ENCODE peak calls at places on chromosomes 6 and 20, in eight cellular contexts. One of them, this sample, is unnamed.

GRCh38 chr20:19913927-19914614 is 103.1 kb upstream of the NAA20 start:
- DNase-seq in iPS DF 19.7: no peak
- DNase-seq in H7: no peak
- DNase-seq in stimulated activated CD8-positive, alpha-beta memory T cell treated with anti-CD3 and anti-CD28 coated beads, Interleukin-7, amount 100 ng/mL, for 1 hour: no peak
- DNase-seq in neural crest cell: no peak
- DNase-seq in ovary: no peak
- DNase-seq in NCI-H748 treated with DMSO at 0.1 percent for 48 hours: no peak
- DNase-seq in activated T-helper 2 cell treated with anti-CD3 and anti-CD28 coated beads, Interferon-gamma antibody, Interleukin-2, Interleukin-4, amounts not matched to agents 10 μg/mL and 5 μg/mL and 100 μg/mL, durations not matched to agents 14 hours and 24 hours and 36 hours: no peak
- DNase-seq in this sample: no peak

GRCh38 chr6:90940812-90941481 is 354.1 kb upstream of the MAP3K7 start:
- DNase-seq in iPS DF 19.7: peak; percentile 9
- DNase-seq in H7: peak; percentile 22
- DNase-seq in stimulated activated CD8-positive, alpha-beta memory T cell treated with anti-CD3 and anti-CD28 coated beads, Interleukin-7, amount 100 ng/mL, for 1 hour: no peak
- DNase-seq in neural crest cell: no peak
- DNase-seq in ovary: no peak
- DNase-seq in NCI-H748 treated with DMSO at 0.1 percent for 48 hours: peak; percentile 80
- DNase-seq in activated T-helper 2 cell treated with anti-CD3 and anti-CD28 coated beads, Interferon-gamma antibody, Interleukin-2, Interleukin-4, amounts not matched to agents 10 μg/mL and 5 μg/mL and 100 μg/mL, durations not matched to agents 14 hours and 24 hours and 36 hours: no peak
- DNase-seq in this sample: peak; percentile 61

GRCh38 chr6:110587328-110587727 is 110.9 kb upstream of the SLC22A16 start:
- DNase-seq in iPS DF 19.7: no peak
- DNase-seq in H7: no peak
- DNase-seq in stimulated activated CD8-positive, alpha-beta memory T cell treated with anti-CD3 and anti-CD28 coated beads, Interleukin-7, amount 100 ng/mL, for 1 hour: no peak
- DNase-seq in neural crest cell: no peak
- DNase-seq in ovary: no peak
- DNase-seq in NCI-H748 treated with DMSO at 0.1 percent for 48 hours: no peak
- DNase-seq in activated T-helper 2 cell treated with anti-CD3 and anti-CD28 coated beads, Interferon-gamma antibody, Interleukin-2, Interleukin-4, amounts not matched to agents 10 μg/mL and 5 μg/mL and 100 μg/mL, durations not matched to agents 14 hours and 24 hours and 36 hours: no peak
- DNase-seq in this sample: no peak

GRCh38 chr6:72048080-72048479 is 161.7 kb downstream of the RIMS1 start:
- DNase-seq in iPS DF 19.7: no peak
- DNase-seq in H7: no peak
- DNase-seq in stimulated activated CD8-positive, alpha-beta memory T cell treated with anti-CD3 and anti-CD28 coated beads, Interleukin-7, amount 100 ng/mL, for 1 hour: no peak
- DNase-seq in neural crest cell: no peak
- DNase-seq in ovary: no peak
- DNase-seq in NCI-H748 treated with DMSO at 0.1 percent for 48 hours: no peak
- DNase-seq in activated T-helper 2 cell treated with anti-CD3 and anti-CD28 coated beads, Interferon-gamma antibody, Interleukin-2, Interleukin-4, amounts not matched to agents 10 μg/mL and 5 μg/mL and 100 μg/mL, durations not matched to agents 14 hours and 24 hours and 36 hours: no peak
- DNase-seq in this sample: no peak

GRCh38 chr6:111710911-111711310 is 105.2 kb upstream of the TRAF3IP2 start:
- DNase-seq in iPS DF 19.7: no peak
- DNase-seq in H7: no peak
- DNase-seq in stimulated activated CD8-positive, alpha-beta memory T cell treated with anti-CD3 and anti-CD28 coated beads, Interleukin-7, amount 100 ng/mL, for 1 hour: no peak
- DNase-seq in neural crest cell: no peak
- DNase-seq in ovary: no peak
- DNase-seq in NCI-H748 treated with DMSO at 0.1 percent for 48 hours: no peak
- DNase-seq in activated T-helper 2 cell treated with anti-CD3 and anti-CD28 coated beads, Interferon-gamma antibody, Interleukin-2, Interleukin-4, amounts not matched to agents 10 μg/mL and 5 μg/mL and 100 μg/mL, durations not matched to agents 14 hours and 24 hours and 36 hours: no peak
- DNase-seq in this sample: no peak

GRCh38 chr6:4856779-4857178 is 80.6 kb downstream of the CDYL start:
- DNase-seq in iPS DF 19.7: no peak
- DNase-seq in H7: no peak
- DNase-seq in stimulated activated CD8-positive, alpha-beta memory T cell treated with anti-CD3 and anti-CD28 coated beads, Interleukin-7, amount 100 ng/mL, for 1 hour: no peak
- DNase-seq in neural crest cell: no peak
- DNase-seq in ovary: no peak
- DNase-seq in NCI-H748 treated with DMSO at 0.1 percent for 48 hours: no peak
- DNase-seq in activated T-helper 2 cell treated with anti-CD3 and anti-CD28 coated beads, Interferon-gamma antibody, Interleukin-2, Interleukin-4, amounts not matched to agents 10 μg/mL and 5 μg/mL and 100 μg/mL, durations not matched to agents 14 hours and 24 hours and 36 hours: no peak
- DNase-seq in this sample: no peak

GRCh38 chr20:10369723-10370090 is 64.3 kb downstream of the MKKS start:
- DNase-seq in iPS DF 19.7: no peak
- DNase-seq in H7: no peak
- DNase-seq in stimulated activated CD8-positive, alpha-beta memory T cell treated with anti-CD3 and anti-CD28 coated beads, Interleukin-7, amount 100 ng/mL, for 1 hour: no peak
- DNase-seq in neural crest cell: no peak
- DNase-seq in ovary: no peak
- DNase-seq in NCI-H748 treated with DMSO at 0.1 percent for 48 hours: no peak
- DNase-seq in activated T-helper 2 cell treated with anti-CD3 and anti-CD28 coated beads, Interferon-gamma antibody, Interleukin-2, Interleukin-4, amounts not matched to agents 10 μg/mL and 5 μg/mL and 100 μg/mL, durations not matched to agents 14 hours and 24 hours and 36 hours: no peak
- DNase-seq in this sample: no peak

GRCh38 chr6:34934516-34934915 is 45.5 kb downstream of the ANKS1A start:
- DNase-seq in iPS DF 19.7: no peak
- DNase-seq in H7: no peak
- DNase-seq in stimulated activated CD8-positive, alpha-beta memory T cell treated with anti-CD3 and anti-CD28 coated beads, Interleukin-7, amount 100 ng/mL, for 1 hour: no peak
- DNase-seq in neural crest cell: no peak
- DNase-seq in ovary: peak; percentile 96
- DNase-seq in NCI-H748 treated with DMSO at 0.1 percent for 48 hours: no peak
- DNase-seq in activated T-helper 2 cell treated with anti-CD3 and anti-CD28 coated beads, Interferon-gamma antibody, Interleukin-2, Interleukin-4, amounts not matched to agents 10 μg/mL and 5 μg/mL and 100 μg/mL, durations not matched to agents 14 hours and 24 hours and 36 hours: no peak
- DNase-seq in this sample: no peak

GRCh38 chr6:159044899-159045727 is at the start of gene TAGAP:
- DNase-seq in iPS DF 19.7: no peak
- DNase-seq in H7: no peak
- DNase-seq in stimulated activated CD8-positive, alpha-beta memory T cell treated with anti-CD3 and anti-CD28 coated beads, Interleukin-7, amount 100 ng/mL, for 1 hour: peak; percentile 72
- DNase-seq in neural crest cell: no peak
- DNase-seq in ovary: peak; percentile 58
- DNase-seq in NCI-H748 treated with DMSO at 0.1 percent for 48 hours: no peak
- DNase-seq in activated T-helper 2 cell treated with anti-CD3 and anti-CD28 coated beads, Interferon-gamma antibody, Interleukin-2, Interleukin-4, amounts not matched to agents 10 μg/mL and 5 μg/mL and 100 μg/mL, durations not matched to agents 14 hours and 24 hours and 36 hours: peak; percentile 87
- DNase-seq in this sample: no peak

GRCh38 chr20:60785817-60786216 is 466.2 kb upstream of the CDH4 start:
- DNase-seq in iPS DF 19.7: no peak
- DNase-seq in H7: no peak
- DNase-seq in stimulated activated CD8-positive, alpha-beta memory T cell treated with anti-CD3 and anti-CD28 coated beads, Interleukin-7, amount 100 ng/mL, for 1 hour: no peak
- DNase-seq in neural crest cell: no peak
- DNase-seq in ovary: no peak
- DNase-seq in NCI-H748 treated with DMSO at 0.1 percent for 48 hours: no peak
- DNase-seq in activated T-helper 2 cell treated with anti-CD3 and anti-CD28 coated beads, Interferon-gamma antibody, Interleukin-2, Interleukin-4, amounts not matched to agents 10 μg/mL and 5 μg/mL and 100 μg/mL, durations not matched to agents 14 hours and 24 hours and 36 hours: no peak
- DNase-seq in this sample: no peak

GRCh38 chr6:70758883-70759282 is 91.2 kb downstream of the SMAP1 start:
- DNase-seq in iPS DF 19.7: no peak
- DNase-seq in H7: no peak
- DNase-seq in stimulated activated CD8-positive, alpha-beta memory T cell treated with anti-CD3 and anti-CD28 coated beads, Interleukin-7, amount 100 ng/mL, for 1 hour: no peak
- DNase-seq in neural crest cell: no peak
- DNase-seq in ovary: no peak
- DNase-seq in NCI-H748 treated with DMSO at 0.1 percent for 48 hours: no peak
- DNase-seq in activated T-helper 2 cell treated with anti-CD3 and anti-CD28 coated beads, Interferon-gamma antibody, Interleukin-2, Interleukin-4, amounts not matched to agents 10 μg/mL and 5 μg/mL and 100 μg/mL, durations not matched to agents 14 hours and 24 hours and 36 hours: no peak
- DNase-seq in this sample: peak; percentile 13

GRCh38 chr20:63126876-63127699 is 88.8 kb downstream of the YTHDF1 start:
- DNase-seq in iPS DF 19.7: no peak
- DNase-seq in H7: peak; percentile 42
- DNase-seq in stimulated activated CD8-positive, alpha-beta memory T cell treated with anti-CD3 and anti-CD28 coated beads, Interleukin-7, amount 100 ng/mL, for 1 hour: no peak
- DNase-seq in neural crest cell: no peak
- DNase-seq in ovary: no peak
- DNase-seq in NCI-H748 treated with DMSO at 0.1 percent for 48 hours: no peak
- DNase-seq in activated T-helper 2 cell treated with anti-CD3 and anti-CD28 coated beads, Interferon-gamma antibody, Interleukin-2, Interleukin-4, amounts not matched to agents 10 μg/mL and 5 μg/mL and 100 μg/mL, durations not matched to agents 14 hours and 24 hours and 36 hours: no peak
- DNase-seq in this sample: peak; percentile 3

GRCh38 chr20:3687655-3688054 is 5.8 kb upstream of the ADAM33 start:
- DNase-seq in iPS DF 19.7: no peak
- DNase-seq in H7: peak; percentile 80
- DNase-seq in stimulated activated CD8-positive, alpha-beta memory T cell treated with anti-CD3 and anti-CD28 coated beads, Interleukin-7, amount 100 ng/mL, for 1 hour: no peak
- DNase-seq in neural crest cell: no peak
- DNase-seq in ovary: no peak
- DNase-seq in NCI-H748 treated with DMSO at 0.1 percent for 48 hours: no peak
- DNase-seq in activated T-helper 2 cell treated with anti-CD3 and anti-CD28 coated beads, Interferon-gamma antibody, Interleukin-2, Interleukin-4, amounts not matched to agents 10 μg/mL and 5 μg/mL and 100 μg/mL, durations not matched to agents 14 hours and 24 hours and 36 hours: no peak
- DNase-seq in this sample: peak; percentile 51

GRCh38 chr6:95240514-95240913 is 336.8 kb upstream of the MANEA start:
- DNase-seq in iPS DF 19.7: no peak
- DNase-seq in H7: no peak
- DNase-seq in stimulated activated CD8-positive, alpha-beta memory T cell treated with anti-CD3 and anti-CD28 coated beads, Interleukin-7, amount 100 ng/mL, for 1 hour: no peak
- DNase-seq in neural crest cell: no peak
- DNase-seq in ovary: no peak
- DNase-seq in NCI-H748 treated with DMSO at 0.1 percent for 48 hours: no peak
- DNase-seq in activated T-helper 2 cell treated with anti-CD3 and anti-CD28 coated beads, Interferon-gamma antibody, Interleukin-2, Interleukin-4, amounts not matched to agents 10 μg/mL and 5 μg/mL and 100 μg/mL, durations not matched to agents 14 hours and 24 hours and 36 hours: no peak
- DNase-seq in this sample: no peak

GRCh38 chr6:89500486-89501020 is 67.6 kb downstream of the ANKRD6 start:
- DNase-seq in iPS DF 19.7: no peak
- DNase-seq in H7: no peak
- DNase-seq in stimulated activated CD8-positive, alpha-beta memory T cell treated with anti-CD3 and anti-CD28 coated beads, Interleukin-7, amount 100 ng/mL, for 1 hour: no peak
- DNase-seq in neural crest cell: no peak
- DNase-seq in ovary: no peak
- DNase-seq in NCI-H748 treated with DMSO at 0.1 percent for 48 hours: peak; percentile 96
- DNase-seq in activated T-helper 2 cell treated with anti-CD3 and anti-CD28 coated beads, Interferon-gamma antibody, Interleukin-2, Interleukin-4, amounts not matched to agents 10 μg/mL and 5 μg/mL and 100 μg/mL, durations not matched to agents 14 hours and 24 hours and 36 hours: no peak
- DNase-seq in this sample: peak; percentile 34

GRCh38 chr20:57657537-57658446 is 37.6 kb upstream of the ZBP1 start:
- DNase-seq in iPS DF 19.7: no peak
- DNase-seq in H7: peak; percentile 47
- DNase-seq in stimulated activated CD8-positive, alpha-beta memory T cell treated with anti-CD3 and anti-CD28 coated beads, Interleukin-7, amount 100 ng/mL, for 1 hour: peak; percentile 12
- DNase-seq in neural crest cell: no peak
- DNase-seq in ovary: no peak
- DNase-seq in NCI-H748 treated with DMSO at 0.1 percent for 48 hours: no peak
- DNase-seq in activated T-helper 2 cell treated with anti-CD3 and anti-CD28 coated beads, Interferon-gamma antibody, Interleukin-2, Interleukin-4, amounts not matched to agents 10 μg/mL and 5 μg/mL and 100 μg/mL, durations not matched to agents 14 hours and 24 hours and 36 hours: no peak
- DNase-seq in this sample: peak; percentile 5

GRCh38 chr20:62553136-62553837 is 77.5 kb upstream of the GATA5 start:
- DNase-seq in iPS DF 19.7: no peak
- DNase-seq in H7: peak; percentile 66
- DNase-seq in stimulated activated CD8-positive, alpha-beta memory T cell treated with anti-CD3 and anti-CD28 coated beads, Interleukin-7, amount 100 ng/mL, for 1 hour: no peak
- DNase-seq in neural crest cell: no peak
- DNase-seq in ovary: no peak
- DNase-seq in NCI-H748 treated with DMSO at 0.1 percent for 48 hours: no peak
- DNase-seq in activated T-helper 2 cell treated with anti-CD3 and anti-CD28 coated beads, Interferon-gamma antibody, Interleukin-2, Interleukin-4, amounts not matched to agents 10 μg/mL and 5 μg/mL and 100 μg/mL, durations not matched to agents 14 hours and 24 hours and 36 hours: no peak
- DNase-seq in this sample: no peak

GRCh38 chr6:142763205-142763604 is 181.8 kb downstream of the HIVEP2 start:
- DNase-seq in iPS DF 19.7: no peak
- DNase-seq in H7: no peak
- DNase-seq in stimulated activated CD8-positive, alpha-beta memory T cell treated with anti-CD3 and anti-CD28 coated beads, Interleukin-7, amount 100 ng/mL, for 1 hour: no peak
- DNase-seq in neural crest cell: no peak
- DNase-seq in ovary: no peak
- DNase-seq in NCI-H748 treated with DMSO at 0.1 percent for 48 hours: no peak
- DNase-seq in activated T-helper 2 cell treated with anti-CD3 and anti-CD28 coated beads, Interferon-gamma antibody, Interleukin-2, Interleukin-4, amounts not matched to agents 10 μg/mL and 5 μg/mL and 100 μg/mL, durations not matched to agents 14 hours and 24 hours and 36 hours: no peak
- DNase-seq in this sample: no peak

GRCh38 chr20:3995067-3995748 is 20.1 kb downstream of the RNF24 start:
- DNase-seq in iPS DF 19.7: no peak
- DNase-seq in H7: peak; percentile 16
- DNase-seq in stimulated activated CD8-positive, alpha-beta memory T cell treated with anti-CD3 and anti-CD28 coated beads, Interleukin-7, amount 100 ng/mL, for 1 hour: no peak
- DNase-seq in neural crest cell: no peak
- DNase-seq in ovary: no peak
- DNase-seq in NCI-H748 treated with DMSO at 0.1 percent for 48 hours: no peak
- DNase-seq in activated T-helper 2 cell treated with anti-CD3 and anti-CD28 coated beads, Interferon-gamma antibody, Interleukin-2, Interleukin-4, amounts not matched to agents 10 μg/mL and 5 μg/mL and 100 μg/mL, durations not matched to agents 14 hours and 24 hours and 36 hours: no peak
- DNase-seq in this sample: peak; percentile 49

GRCh38 chr6:74742793-74743508 is 462.9 kb downstream of the COL12A1 start:
- DNase-seq in iPS DF 19.7: no peak
- DNase-seq in H7: no peak
- DNase-seq in stimulated activated CD8-positive, alpha-beta memory T cell treated with anti-CD3 and anti-CD28 coated beads, Interleukin-7, amount 100 ng/mL, for 1 hour: no peak
- DNase-seq in neural crest cell: no peak
- DNase-seq in ovary: no peak
- DNase-seq in NCI-H748 treated with DMSO at 0.1 percent for 48 hours: no peak
- DNase-seq in activated T-helper 2 cell treated with anti-CD3 and anti-CD28 coated beads, Interferon-gamma antibody, Interleukin-2, Interleukin-4, amounts not matched to agents 10 μg/mL and 5 μg/mL and 100 μg/mL, durations not matched to agents 14 hours and 24 hours and 36 hours: no peak
- DNase-seq in this sample: no peak

GRCh38 chr20:23669866-23670265 is 19.0 kb downstream of the CST4 start:
- DNase-seq in iPS DF 19.7: no peak
- DNase-seq in H7: no peak
- DNase-seq in stimulated activated CD8-positive, alpha-beta memory T cell treated with anti-CD3 and anti-CD28 coated beads, Interleukin-7, amount 100 ng/mL, for 1 hour: no peak
- DNase-seq in neural crest cell: no peak
- DNase-seq in ovary: no peak
- DNase-seq in NCI-H748 treated with DMSO at 0.1 percent for 48 hours: no peak
- DNase-seq in activated T-helper 2 cell treated with anti-CD3 and anti-CD28 coated beads, Interferon-gamma antibody, Interleukin-2, Interleukin-4, amounts not matched to agents 10 μg/mL and 5 μg/mL and 100 μg/mL, durations not matched to agents 14 hours and 24 hours and 36 hours: no peak
- DNase-seq in this sample: no peak

GRCh38 chr20:17014217-17014616 is 212.6 kb upstream of the PCSK2 start:
- DNase-seq in iPS DF 19.7: no peak
- DNase-seq in H7: no peak
- DNase-seq in stimulated activated CD8-positive, alpha-beta memory T cell treated with anti-CD3 and anti-CD28 coated beads, Interleukin-7, amount 100 ng/mL, for 1 hour: no peak
- DNase-seq in neural crest cell: no peak
- DNase-seq in ovary: no peak
- DNase-seq in NCI-H748 treated with DMSO at 0.1 percent for 48 hours: peak; percentile 81
- DNase-seq in activated T-helper 2 cell treated with anti-CD3 and anti-CD28 coated beads, Interferon-gamma antibody, Interleukin-2, Interleukin-4, amounts not matched to agents 10 μg/mL and 5 μg/mL and 100 μg/mL, durations not matched to agents 14 hours and 24 hours and 36 hours: no peak
- DNase-seq in this sample: no peak

GRCh38 chr6:71588490-71588889 is 297.9 kb upstream of the RIMS1 start:
- DNase-seq in iPS DF 19.7: no peak
- DNase-seq in H7: peak; percentile 34
- DNase-seq in stimulated activated CD8-positive, alpha-beta memory T cell treated with anti-CD3 and anti-CD28 coated beads, Interleukin-7, amount 100 ng/mL, for 1 hour: no peak
- DNase-seq in neural crest cell: no peak
- DNase-seq in ovary: no peak
- DNase-seq in NCI-H748 treated with DMSO at 0.1 percent for 48 hours: no peak
- DNase-seq in activated T-helper 2 cell treated with anti-CD3 and anti-CD28 coated beads, Interferon-gamma antibody, Interleukin-2, Interleukin-4, amounts not matched to agents 10 μg/mL and 5 μg/mL and 100 μg/mL, durations not matched to agents 14 hours and 24 hours and 36 hours: no peak
- DNase-seq in this sample: no peak

GRCh38 chr6:34359438-34360158 is 32.9 kb downstream of the NUDT3 start:
- DNase-seq in iPS DF 19.7: no peak
- DNase-seq in H7: no peak
- DNase-seq in stimulated activated CD8-positive, alpha-beta memory T cell treated with anti-CD3 and anti-CD28 coated beads, Interleukin-7, amount 100 ng/mL, for 1 hour: no peak
- DNase-seq in neural crest cell: no peak
- DNase-seq in ovary: no peak
- DNase-seq in NCI-H748 treated with DMSO at 0.1 percent for 48 hours: no peak
- DNase-seq in activated T-helper 2 cell treated with anti-CD3 and anti-CD28 coated beads, Interferon-gamma antibody, Interleukin-2, Interleukin-4, amounts not matched to agents 10 μg/mL and 5 μg/mL and 100 μg/mL, durations not matched to agents 14 hours and 24 hours and 36 hours: no peak
- DNase-seq in this sample: no peak

GRCh38 chr6:21935561-21936028 is 342.0 kb downstream of the SOX4 start:
- DNase-seq in iPS DF 19.7: peak; percentile 75
- DNase-seq in H7: peak; percentile 55
- DNase-seq in stimulated activated CD8-positive, alpha-beta memory T cell treated with anti-CD3 and anti-CD28 coated beads, Interleukin-7, amount 100 ng/mL, for 1 hour: no peak
- DNase-seq in neural crest cell: no peak
- DNase-seq in ovary: no peak
- DNase-seq in NCI-H748 treated with DMSO at 0.1 percent for 48 hours: no peak
- DNase-seq in activated T-helper 2 cell treated with anti-CD3 and anti-CD28 coated beads, Interferon-gamma antibody, Interleukin-2, Interleukin-4, amounts not matched to agents 10 μg/mL and 5 μg/mL and 100 μg/mL, durations not matched to agents 14 hours and 24 hours and 36 hours: no peak
- DNase-seq in this sample: peak; percentile 73

GRCh38 chr20:59221881-59222238 is 58.2 kb downstream of the ZNF831 start:
- DNase-seq in iPS DF 19.7: no peak
- DNase-seq in H7: no peak
- DNase-seq in stimulated activated CD8-positive, alpha-beta memory T cell treated with anti-CD3 and anti-CD28 coated beads, Interleukin-7, amount 100 ng/mL, for 1 hour: no peak
- DNase-seq in neural crest cell: no peak
- DNase-seq in ovary: no peak
- DNase-seq in NCI-H748 treated with DMSO at 0.1 percent for 48 hours: no peak
- DNase-seq in activated T-helper 2 cell treated with anti-CD3 and anti-CD28 coated beads, Interferon-gamma antibody, Interleukin-2, Interleukin-4, amounts not matched to agents 10 μg/mL and 5 μg/mL and 100 μg/mL, durations not matched to agents 14 hours and 24 hours and 36 hours: no peak
- DNase-seq in this sample: no peak

GRCh38 chr6:30749554-30750378 is 5.4 kb upstream of the IER3 start:
- DNase-seq in iPS DF 19.7: no peak
- DNase-seq in H7: no peak
- DNase-seq in stimulated activated CD8-positive, alpha-beta memory T cell treated with anti-CD3 and anti-CD28 coated beads, Interleukin-7, amount 100 ng/mL, for 1 hour: no peak
- DNase-seq in neural crest cell: no peak
- DNase-seq in ovary: no peak
- DNase-seq in NCI-H748 treated with DMSO at 0.1 percent for 48 hours: no peak
- DNase-seq in activated T-helper 2 cell treated with anti-CD3 and anti-CD28 coated beads, Interferon-gamma antibody, Interleukin-2, Interleukin-4, amounts not matched to agents 10 μg/mL and 5 μg/mL and 100 μg/mL, durations not matched to agents 14 hours and 24 hours and 36 hours: no peak
- DNase-seq in this sample: no peak

GRCh38 chr6:134714679-134715078 is 235.2 kb downstream of the ALDH8A1 start:
- DNase-seq in iPS DF 19.7: no peak
- DNase-seq in H7: no peak
- DNase-seq in stimulated activated CD8-positive, alpha-beta memory T cell treated with anti-CD3 and anti-CD28 coated beads, Interleukin-7, amount 100 ng/mL, for 1 hour: no peak
- DNase-seq in neural crest cell: no peak
- DNase-seq in ovary: no peak
- DNase-seq in NCI-H748 treated with DMSO at 0.1 percent for 48 hours: no peak
- DNase-seq in activated T-helper 2 cell treated with anti-CD3 and anti-CD28 coated beads, Interferon-gamma antibody, Interleukin-2, Interleukin-4, amounts not matched to agents 10 μg/mL and 5 μg/mL and 100 μg/mL, durations not matched to agents 14 hours and 24 hours and 36 hours: no peak
- DNase-seq in this sample: no peak

GRCh38 chr20:17936791-17937687 is 31.6 kb downstream of the SNX5 start:
- DNase-seq in iPS DF 19.7: no peak
- DNase-seq in H7: peak; percentile 46
- DNase-seq in stimulated activated CD8-positive, alpha-beta memory T cell treated with anti-CD3 and anti-CD28 coated beads, Interleukin-7, amount 100 ng/mL, for 1 hour: no peak
- DNase-seq in neural crest cell: no peak
- DNase-seq in ovary: peak; percentile 63
- DNase-seq in NCI-H748 treated with DMSO at 0.1 percent for 48 hours: no peak
- DNase-seq in activated T-helper 2 cell treated with anti-CD3 and anti-CD28 coated beads, Interferon-gamma antibody, Interleukin-2, Interleukin-4, amounts not matched to agents 10 μg/mL and 5 μg/mL and 100 μg/mL, durations not matched to agents 14 hours and 24 hours and 36 hours: no peak
- DNase-seq in this sample: no peak

GRCh38 chr6:159134701-159135364 is 34.4 kb upstream of the FNDC1 start:
- DNase-seq in iPS DF 19.7: peak; percentile 57
- DNase-seq in H7: peak; percentile 84
- DNase-seq in stimulated activated CD8-positive, alpha-beta memory T cell treated with anti-CD3 and anti-CD28 coated beads, Interleukin-7, amount 100 ng/mL, for 1 hour: peak; percentile 60
- DNase-seq in neural crest cell: peak; percentile 67
- DNase-seq in ovary: peak; percentile 39
- DNase-seq in NCI-H748 treated with DMSO at 0.1 percent for 48 hours: peak; percentile 45
- DNase-seq in activated T-helper 2 cell treated with anti-CD3 and anti-CD28 coated beads, Interferon-gamma antibody, Interleukin-2, Interleukin-4, amounts not matched to agents 10 μg/mL and 5 μg/mL and 100 μg/mL, durations not matched to agents 14 hours and 24 hours and 36 hours: peak; percentile 64
- DNase-seq in this sample: peak; percentile 60

GRCh38 chr6:43713611-43714310 is 26.2 kb upstream of the MRPS18A start:
- DNase-seq in iPS DF 19.7: no peak
- DNase-seq in H7: peak; percentile 29
- DNase-seq in stimulated activated CD8-positive, alpha-beta memory T cell treated with anti-CD3 and anti-CD28 coated beads, Interleukin-7, amount 100 ng/mL, for 1 hour: no peak
- DNase-seq in neural crest cell: no peak
- DNase-seq in ovary: no peak
- DNase-seq in NCI-H748 treated with DMSO at 0.1 percent for 48 hours: no peak
- DNase-seq in activated T-helper 2 cell treated with anti-CD3 and anti-CD28 coated beads, Interferon-gamma antibody, Interleukin-2, Interleukin-4, amounts not matched to agents 10 μg/mL and 5 μg/mL and 100 μg/mL, durations not matched to agents 14 hours and 24 hours and 36 hours: no peak
- DNase-seq in this sample: no peak

GRCh38 chr20:44911264-44911921 is 1.5 kb downstream of the PABPC1L start:
- DNase-seq in iPS DF 19.7: no peak
- DNase-seq in H7: peak; percentile 92
- DNase-seq in stimulated activated CD8-positive, alpha-beta memory T cell treated with anti-CD3 and anti-CD28 coated beads, Interleukin-7, amount 100 ng/mL, for 1 hour: peak; percentile 10
- DNase-seq in neural crest cell: peak; percentile 70
- DNase-seq in ovary: peak; percentile 28
- DNase-seq in NCI-H748 treated with DMSO at 0.1 percent for 48 hours: no peak
- DNase-seq in activated T-helper 2 cell treated with anti-CD3 and anti-CD28 coated beads, Interferon-gamma antibody, Interleukin-2, Interleukin-4, amounts not matched to agents 10 μg/mL and 5 μg/mL and 100 μg/mL, durations not matched to agents 14 hours and 24 hours and 36 hours: peak; percentile 41
- DNase-seq in this sample: peak; percentile 90

GRCh38 chr6:33314515-33314942 is 651 bp upstream of the TAPBP start:
- DNase-seq in iPS DF 19.7: no peak
- DNase-seq in H7: peak; percentile 79
- DNase-seq in stimulated activated CD8-positive, alpha-beta memory T cell treated with anti-CD3 and anti-CD28 coated beads, Interleukin-7, amount 100 ng/mL, for 1 hour: peak; percentile 36
- DNase-seq in neural crest cell: no peak
- DNase-seq in ovary: peak; percentile 85
- DNase-seq in NCI-H748 treated with DMSO at 0.1 percent for 48 hours: peak; percentile 89
- DNase-seq in activated T-helper 2 cell treated with anti-CD3 and anti-CD28 coated beads, Interferon-gamma antibody, Interleukin-2, Interleukin-4, amounts not matched to agents 10 μg/mL and 5 μg/mL and 100 μg/mL, durations not matched to agents 14 hours and 24 hours and 36 hours: peak; percentile 70
- DNase-seq in this sample: peak; percentile 43

GRCh38 chr6:156348376-156348775 is 428.8 kb upstream of the ARID1B start:
- DNase-seq in iPS DF 19.7: no peak
- DNase-seq in H7: no peak
- DNase-seq in stimulated activated CD8-positive, alpha-beta memory T cell treated with anti-CD3 and anti-CD28 coated beads, Interleukin-7, amount 100 ng/mL, for 1 hour: no peak
- DNase-seq in neural crest cell: no peak
- DNase-seq in ovary: no peak
- DNase-seq in NCI-H748 treated with DMSO at 0.1 percent for 48 hours: no peak
- DNase-seq in activated T-helper 2 cell treated with anti-CD3 and anti-CD28 coated beads, Interferon-gamma antibody, Interleukin-2, Interleukin-4, amounts not matched to agents 10 μg/mL and 5 μg/mL and 100 μg/mL, durations not matched to agents 14 hours and 24 hours and 36 hours: no peak
- DNase-seq in this sample: no peak